ENCODE peak calls at places on chromosomes 13 and 19, in nine cellular contexts. M, K, Y, U, G, R, B, H and F are unnamed samples.

GRCh38 chr19:3409346-3410064 is 43.1 kb downstream of the NFIC start:
- DNase-seq in Y (peak), R (no peak), K (peak), G (no peak), U (no peak), H (no peak), B (no peak), M (no peak), F (peak)

GRCh38 chr13:113862766-113863510 is 938 bp downstream of the GAS6 start:
- DNase-seq in R (peak), G (no peak), K (peak), H (peak), M (no peak), U (no peak), B (no peak), Y (peak), F (peak)

GRCh38 chr19:55667511-55667910 is 7.5 kb upstream of the EPN1 start:
- DNase-seq in H (no peak), R (no peak), K (no peak), U (no peak), B (no peak), Y (no peak), G (no peak), M (no peak), F (no peak)

GRCh38 chr19:51548213-51548651 is 16.8 kb upstream of the SIGLEC6 start:
- DNase-seq in G (no peak), M (no peak), H (no peak), U (no peak), Y (no peak), R (no peak), B (no peak), K (no peak), F (no peak)

GRCh38 chr19:45814851-45815481 is at the start of gene RSPH6A:
- DNase-seq in R (no peak), M (no peak), H (no peak), K (no peak), B (no peak), G (no peak), U (no peak), Y (no peak), F (no peak)

GRCh38 chr13:35598790-35599369 is 122.4 kb upstream of the MAB21L1 start:
- DNase-seq in H (no peak), G (no peak), U (no peak), Y (no peak), M (no peak), R (no peak), B (no peak), K (no peak), F (no peak)

GRCh38 chr19:7504684-7505083 is 11.2 kb upstream of the ZNF358 start:
- DNase-seq in K (no peak), M (no peak), H (no peak), G (no peak), B (no peak), U (no peak), R (no peak), Y (no peak), F (no peak)

GRCh38 chr13:40653558-40654318 is 12.7 kb downstream of the FOXO1 start:
- DNase-seq in M (peak), H (no peak), K (no peak), B (no peak), G (no peak), Y (no peak), U (no peak), R (no peak), F (no peak)

GRCh38 chr19:45125975-45126493 is 33.1 kb downstream of the PPP1R37 start:
- DNase-seq in G (no peak), B (peak), Y (peak), H (no peak), R (peak), M (peak), U (peak), K (peak), F (peak)